ENCODE peak calls at places on chromosomes 13 and 19, in four cellular contexts. H is aorta, X is transverse colon, B is OCI-LY7. E is an unnamed sample.

GRCh38 chr19:1250374-1251232 is 2.2 kb downstream of the MIDN start:
- DNase-seq in H (no peak), B (peak; percentile 74), X (peak; percentile 76), E (peak; percentile 74)

GRCh38 chr19:55477905-55478304 is 1.5 kb downstream of the ZNF628 start:
- DNase-seq in H (no peak), B (no peak), X (no peak), E (no peak)

GRCh38 chr19:49403404-49404187 is 15.5 kb downstream of the KASH5 start:
- DNase-seq in B (peak; percentile 95), H (no peak), X (no peak), E (no peak)

GRCh38 chr13:33101835-33102234 is 85.6 kb downstream of the KL start:
- DNase-seq in B (no peak), H (no peak), X (no peak), E (no peak)

GRCh38 chr13:76025392-76025791 is 389.3 kb downstream of the LMO7 start:
- DNase-seq in H (no peak), B (no peak), X (no peak), E (no peak)

GRCh38 chr19:48858984-48859710 is 9.3 kb downstream of the PLEKHA4 start:
- DNase-seq in H (peak; percentile 82), B (peak; percentile 79), X (peak; percentile 60), E (peak; percentile 40)

GRCh38 chr19:46372901-46373572 is 26.1 kb downstream of the PPP5C start:
- DNase-seq in B (no peak), X (no peak), H (peak; percentile 81), E (no peak)

GRCh38 chr19:16259385-16260159 is 61.9 kb downstream of the AP1M1 start:
- DNase-seq in H (no peak), X (peak; percentile 68), B (peak; percentile 96), E (no peak)

GRCh38 chr19:2631213-2631821 is 71.2 kb downstream of the GNG7 start:
- DNase-seq in B (peak; percentile 81), X (no peak), H (no peak), E (no peak)

GRCh38 chr19:47274891-47275865 is 493 bp downstream of the INAFM1 start:
- DNase-seq in B (no peak), X (peak; percentile 36), H (no peak), E (peak; percentile 22)

GRCh38 chr13:97043302-97043701 is 49.0 kb upstream of the OXGR1 start:
- DNase-seq in B (no peak), X (no peak), H (no peak), E (no peak)

GRCh38 chr19:37929512-37929911 is 22.5 kb downstream of the SIPA1L3 start:
- DNase-seq in H (no peak), X (no peak), B (peak; percentile 47), E (no peak)

GRCh38 chr13:44555207-44555606 is 20.9 kb downstream of the TSC22D1 start:
- DNase-seq in X (no peak), B (no peak), H (no peak), E (no peak)

GRCh38 chr19:14056069-14056666 is 5.7 kb downstream of the PALM3 start:
- DNase-seq in B (no peak), H (no peak), X (no peak), E (no peak)

GRCh38 chr19:804419-805160 is 7.3 kb downstream of the PTBP1 start:
- DNase-seq in B (no peak), H (no peak), X (no peak), E (no peak)

GRCh38 chr19:23281663-23282276 is 31.6 kb upstream of the ZNF724 start:
- DNase-seq in H (no peak), X (no peak), B (peak; percentile 23), E (no peak)

GRCh38 chr19:13015361-13016231 is 20.3 kb downstream of the NFIX start:
- DNase-seq in B (no peak), X (no peak), H (no peak), E (no peak)

GRCh38 chr19:12788682-12789097 is 2.6 kb upstream of the JUNB start:
- DNase-seq in B (no peak), X (peak; percentile 89), H (peak; percentile 94), E (peak; percentile 87)

GRCh38 chr13:77760893-77761292 is 63.4 kb downstream of the SLAIN1 start:
- DNase-seq in B (no peak), H (no peak), X (no peak), E (no peak)

GRCh38 chr19:5339470-5339949 is 1.1 kb downstream of the PTPRS start:
- DNase-seq in H (no peak), B (no peak), X (no peak), E (no peak)

GRCh38 chr13:26255717-26256277 is 1.9 kb downstream of the CDK8 start:
- DNase-seq in B (peak; percentile 22), H (no peak), X (no peak), E (no peak)

GRCh38 chr19:36054733-36055686 is at the start of gene WDR62:
- DNase-seq in X (peak; percentile 94), B (peak; percentile 96), H (peak; percentile 98), E (peak; percentile 94)

GRCh38 chr13:24221007-24221406 is 60.5 kb downstream of the SPATA13 start:
- DNase-seq in X (no peak), B (no peak), H (no peak), E (no peak)

GRCh38 chr19:29010276-29010675 is 202.7 kb downstream of the UQCRFS1 start:
- DNase-seq in B (no peak), H (peak; percentile 52), X (no peak), E (no peak)

DNA sequence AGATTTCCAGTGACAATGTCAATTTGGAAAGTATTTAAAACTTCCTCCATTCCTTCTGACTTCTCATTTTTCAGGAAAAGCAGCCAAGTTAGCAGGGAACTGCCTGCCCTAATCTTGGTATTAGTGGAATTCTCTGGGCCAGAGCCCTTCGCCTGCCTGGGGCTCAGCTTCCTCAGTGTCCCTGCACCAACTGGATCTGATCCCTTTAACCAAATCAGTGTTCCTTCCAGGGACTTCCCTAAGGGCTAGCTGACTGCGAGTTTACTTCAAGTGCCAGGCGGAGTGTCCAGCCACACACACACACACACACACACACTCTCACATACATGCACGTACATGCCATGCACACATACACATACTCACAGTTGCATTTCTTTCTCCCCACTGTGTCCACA is 20.0 kb downstream of the RAB20 start:
- DNase-seq in B (no peak), H (peak; percentile 63), X (no peak), E (no peak)
- H3K4me1 ChIP-seq in B (no peaks in the 10 kb centered on the region), H (no peaks in the 10 kb centered on the region), X (peaks cover 16% of the 10 kb centered on the region), E (peaks cover 55% of the 10 kb centered on the region)

GRCh38 chr19:18291019-18291524 is 9.7 kb upstream of the JUND start:
- DNase-seq in H (no peak), B (no peak), X (no peak), E (peak; percentile 23)
- H3K27ac ChIP-seq in H (peak overlapping the region; percentile 94), B (peak overlapping the region; percentile 59), X (peak overlapping the region; percentile 99), E (peak overlapping the region; percentile 98)

GRCh38 chr13:87005511-87005910 is 665.7 kb upstream of the SLITRK5 start:
- DNase-seq in H (no peak), X (no peak), B (no peak), E (no peak)
- H3K4me1 ChIP-seq in H (no peaks in the 10 kb centered on the region), X (no peaks in the 10 kb centered on the region), B (no peaks in the 10 kb centered on the region), E (no peaks in the 10 kb centered on the region)

GRCh38 chr13:95560387-95560786 is 7.9 kb downstream of the CLDN10 start:
- DNase-seq in H (no peak), B (no peak), X (no peak), E (no peak)

GRCh38 chr13:95569966-95570365 is 17.4 kb downstream of the CLDN10 start:
- DNase-seq in X (no peak), H (no peak), B (no peak), E (no peak)

GRCh38 chr13:95564091-95564490 is 11.6 kb downstream of the CLDN10 start:
- DNase-seq in X (no peak), B (no peak), H (no peak), E (no peak)

GRCh38 chr13:95568131-95568530 is 15.6 kb downstream of the CLDN10 start:
- DNase-seq in H (no peak), B (no peak), X (no peak), E (no peak)

GRCh38 chr13:95564948-95565347 is 12.4 kb downstream of the CLDN10 start:
- DNase-seq in B (no peak), X (no peak), H (no peak), E (no peak)
- H3K27ac ChIP-seq in B (no peak overlapping the region), X (no peak overlapping the region), H (no peak overlapping the region), E (no peak overlapping the region)

GRCh38 chr19:8643860-8644653 is 13.6 kb downstream of the NFILZ start:
- DNase-seq in B (no peak), X (no peak), H (no peak), E (no peak)
- H3K4me1 ChIP-seq in B (no peaks in the 10 kb centered on the region), X (no peaks in the 10 kb centered on the region), H (no peaks in the 10 kb centered on the region), E (no peaks in the 10 kb centered on the region)

GRCh38 chr13:74647211-74647610 is 513.0 kb upstream of the KLF12 start:
- DNase-seq in X (no peak), H (no peak), B (no peak), E (no peak)

GRCh38 chr13:74644239-74644638 is 510.0 kb upstream of the KLF12 start:
- DNase-seq in H (no peak), B (no peak), X (no peak), E (no peak)

DNA sequence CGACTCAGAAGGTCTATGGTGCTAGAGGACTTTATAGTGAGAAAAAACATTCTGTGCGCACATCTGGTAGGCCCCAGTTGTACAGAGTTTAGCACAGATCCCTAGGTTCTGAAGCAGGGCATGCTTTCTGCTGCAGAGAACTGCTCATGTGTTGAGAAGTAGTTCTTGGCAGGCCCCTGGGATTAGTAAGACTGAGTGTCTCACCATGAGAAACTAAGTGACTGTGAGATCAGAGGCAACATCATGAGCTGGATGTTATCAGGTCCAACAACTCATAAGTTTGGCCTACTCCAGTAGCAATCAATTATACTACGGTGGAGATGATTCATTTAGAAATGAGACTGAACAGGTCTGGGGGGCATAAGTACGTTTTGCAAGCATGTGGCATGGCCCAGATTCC is 507.4 kb upstream of the KLF12 start:
- DNase-seq in H (no peak), B (no peak), X (no peak), E (no peak)
- H3K27ac ChIP-seq in H (no peak overlapping the region), B (no peak overlapping the region), X (no peak overlapping the region), E (no peak overlapping the region)

GRCh38 chr13:114066956-114067355 is 65.5 kb downstream of the RASA3 start:
- DNase-seq in B (no peak), X (no peak), H (no peak), E (no peak)
- H3K4me1 ChIP-seq in B (peaks cover 42% of the 10 kb centered on the region), X (peaks cover 49% of the 10 kb centered on the region), H (no peaks in the 10 kb centered on the region), E (peaks cover 67% of the 10 kb centered on the region)

DNA sequence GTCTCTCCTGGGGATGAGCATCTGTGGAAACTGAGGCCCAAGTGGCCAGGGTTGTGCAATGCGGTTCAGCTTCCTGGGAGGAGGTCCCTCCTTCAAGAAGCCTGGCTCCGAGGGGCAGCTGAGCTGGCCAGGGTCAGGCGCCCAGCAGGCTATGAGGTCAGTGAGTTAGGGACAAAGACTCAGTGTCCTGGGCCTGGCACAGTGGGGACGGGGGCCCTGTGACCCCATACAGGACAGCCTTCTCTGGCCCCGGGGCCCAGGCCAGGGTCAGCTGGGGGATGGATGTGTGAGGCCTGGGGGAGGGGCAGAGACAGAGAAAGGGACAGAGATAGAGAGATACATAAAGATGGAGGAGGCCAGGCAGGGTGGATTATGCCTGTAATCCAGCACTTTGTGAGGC is 3.0 kb upstream of the IL12RB1 start:
- DNase-seq in H (no peak), B (no peak), X (no peak), E (no peak)
- H3K27ac ChIP-seq in H (no peak overlapping the region), B (peak overlapping the region; percentile 97), X (peak overlapping the region; percentile 68), E (no peak overlapping the region)

E was measured in left ventricle myocardium inferior.